ENCODE peak calls at places on chromosomes 4 and X, in six cellular contexts. One of them, this sample, is unnamed.

GRCh38 chrX:110569506-110569905 is 210.9 kb downstream of the RTL9 start:
- DNase-seq in stimulated activated CD4-positive, alpha-beta T cell treated with anti-CD3 and anti-CD28 coated beads, TNF-alpha, amount 100 ng/mL, for 1 hour: no peak
- DNase-seq in glutamatergic neuron: no peak
- DNase-seq in ELF-1: no peak
- DNase-seq in Calu3: no peak
- DNase-seq in activated CD4-positive, alpha-beta memory T cell treated with anti-CD3 and anti-CD28 coated beads for 36 hours: no peak
- DNase-seq in this sample: no peak

GRCh38 chrX:53089224-53089842 is 4.6 kb upstream of the KANTR start:
- DNase-seq in stimulated activated CD4-positive, alpha-beta T cell treated with anti-CD3 and anti-CD28 coated beads, TNF-alpha, amount 100 ng/mL, for 1 hour: no peak
- DNase-seq in Calu3: peak
- DNase-seq in activated CD4-positive, alpha-beta memory T cell treated with anti-CD3 and anti-CD28 coated beads for 36 hours: peak
- DNase-seq in glutamatergic neuron: peak
- DNase-seq in ELF-1: peak
- DNase-seq in this sample: peak

GRCh38 chr4:137707626-137708025 is 175.3 kb upstream of the PCDH18 start:
- DNase-seq in stimulated activated CD4-positive, alpha-beta T cell treated with anti-CD3 and anti-CD28 coated beads, TNF-alpha, amount 100 ng/mL, for 1 hour: no peak
- DNase-seq in ELF-1: no peak
- DNase-seq in Calu3: no peak
- DNase-seq in glutamatergic neuron: no peak
- DNase-seq in activated CD4-positive, alpha-beta memory T cell treated with anti-CD3 and anti-CD28 coated beads for 36 hours: no peak
- DNase-seq in this sample: peak

GRCh38 chr4:47567511-47567910 is 82.4 kb downstream of the ATP10D start:
- DNase-seq in glutamatergic neuron: no peak
- DNase-seq in ELF-1: no peak
- DNase-seq in stimulated activated CD4-positive, alpha-beta T cell treated with anti-CD3 and anti-CD28 coated beads, TNF-alpha, amount 100 ng/mL, for 1 hour: no peak
- DNase-seq in activated CD4-positive, alpha-beta memory T cell treated with anti-CD3 and anti-CD28 coated beads for 36 hours: no peak
- DNase-seq in Calu3: no peak
- DNase-seq in this sample: no peak

GRCh38 chrX:54891573-54891972 is 29.1 kb upstream of the TRO start:
- DNase-seq in stimulated activated CD4-positive, alpha-beta T cell treated with anti-CD3 and anti-CD28 coated beads, TNF-alpha, amount 100 ng/mL, for 1 hour: no peak
- DNase-seq in Calu3: peak
- DNase-seq in ELF-1: peak
- DNase-seq in activated CD4-positive, alpha-beta memory T cell treated with anti-CD3 and anti-CD28 coated beads for 36 hours: peak
- DNase-seq in glutamatergic neuron: no peak
- DNase-seq in this sample: peak

GRCh38 chr4:108972613-108973283 is 209.9 kb upstream of the ETNPPL start:
- DNase-seq in ELF-1: no peak
- DNase-seq in activated CD4-positive, alpha-beta memory T cell treated with anti-CD3 and anti-CD28 coated beads for 36 hours: no peak
- DNase-seq in Calu3: no peak
- DNase-seq in glutamatergic neuron: no peak
- DNase-seq in stimulated activated CD4-positive, alpha-beta T cell treated with anti-CD3 and anti-CD28 coated beads, TNF-alpha, amount 100 ng/mL, for 1 hour: no peak
- DNase-seq in this sample: no peak

GRCh38 chr4:2303686-2304320 is 41.9 kb upstream of the MXD4 start:
- DNase-seq in stimulated activated CD4-positive, alpha-beta T cell treated with anti-CD3 and anti-CD28 coated beads, TNF-alpha, amount 100 ng/mL, for 1 hour: no peak
- DNase-seq in Calu3: no peak
- DNase-seq in ELF-1: no peak
- DNase-seq in glutamatergic neuron: no peak
- DNase-seq in activated CD4-positive, alpha-beta memory T cell treated with anti-CD3 and anti-CD28 coated beads for 36 hours: no peak
- DNase-seq in this sample: no peak

GRCh38 chrX:85922821-85923220 is 124.5 kb downstream of the CHM start:
- DNase-seq in ELF-1: no peak
- DNase-seq in activated CD4-positive, alpha-beta memory T cell treated with anti-CD3 and anti-CD28 coated beads for 36 hours: peak
- DNase-seq in Calu3: no peak
- DNase-seq in stimulated activated CD4-positive, alpha-beta T cell treated with anti-CD3 and anti-CD28 coated beads, TNF-alpha, amount 100 ng/mL, for 1 hour: no peak
- DNase-seq in glutamatergic neuron: no peak
- DNase-seq in this sample: peak

GRCh38 chr4:140250989-140251552 is 97.1 kb upstream of the MAML3 start:
- DNase-seq in glutamatergic neuron: no peak
- DNase-seq in stimulated activated CD4-positive, alpha-beta T cell treated with anti-CD3 and anti-CD28 coated beads, TNF-alpha, amount 100 ng/mL, for 1 hour: no peak
- DNase-seq in activated CD4-positive, alpha-beta memory T cell treated with anti-CD3 and anti-CD28 coated beads for 36 hours: peak
- DNase-seq in ELF-1: peak
- DNase-seq in Calu3: no peak
- DNase-seq in this sample: no peak

GRCh38 chrX:117120700-117121099 is 657.9 kb upstream of the CT83 start:
- DNase-seq in glutamatergic neuron: no peak
- DNase-seq in ELF-1: peak
- DNase-seq in stimulated activated CD4-positive, alpha-beta T cell treated with anti-CD3 and anti-CD28 coated beads, TNF-alpha, amount 100 ng/mL, for 1 hour: no peak
- DNase-seq in activated CD4-positive, alpha-beta memory T cell treated with anti-CD3 and anti-CD28 coated beads for 36 hours: no peak
- DNase-seq in Calu3: no peak
- DNase-seq in this sample: no peak

GRCh38 chrX:151688695-151689094 is 6.6 kb upstream of the PRRG3 start:
- DNase-seq in stimulated activated CD4-positive, alpha-beta T cell treated with anti-CD3 and anti-CD28 coated beads, TNF-alpha, amount 100 ng/mL, for 1 hour: no peak
- DNase-seq in activated CD4-positive, alpha-beta memory T cell treated with anti-CD3 and anti-CD28 coated beads for 36 hours: no peak
- DNase-seq in glutamatergic neuron: no peak
- DNase-seq in ELF-1: no peak
- DNase-seq in Calu3: no peak
- DNase-seq in this sample: no peak

GRCh38 chr4:88949605-88950004 is 107.4 kb downstream of the FAM13A start:
- DNase-seq in glutamatergic neuron: no peak
- DNase-seq in Calu3: no peak
- DNase-seq in ELF-1: no peak
- DNase-seq in activated CD4-positive, alpha-beta memory T cell treated with anti-CD3 and anti-CD28 coated beads for 36 hours: no peak
- DNase-seq in stimulated activated CD4-positive, alpha-beta T cell treated with anti-CD3 and anti-CD28 coated beads, TNF-alpha, amount 100 ng/mL, for 1 hour: no peak
- DNase-seq in this sample: no peak

GRCh38 chrX:8289523-8289922 is 118.5 kb upstream of the VCX2 start:
- DNase-seq in activated CD4-positive, alpha-beta memory T cell treated with anti-CD3 and anti-CD28 coated beads for 36 hours: no peak
- DNase-seq in glutamatergic neuron: no peak
- DNase-seq in ELF-1: peak
- DNase-seq in Calu3: no peak
- DNase-seq in stimulated activated CD4-positive, alpha-beta T cell treated with anti-CD3 and anti-CD28 coated beads, TNF-alpha, amount 100 ng/mL, for 1 hour: no peak
- DNase-seq in this sample: no peak

GRCh38 chrX:153157450-153157849 is 21.6 kb upstream of the MAGEA1 start:
- DNase-seq in activated CD4-positive, alpha-beta memory T cell treated with anti-CD3 and anti-CD28 coated beads for 36 hours: no peak
- DNase-seq in Calu3: no peak
- DNase-seq in ELF-1: no peak
- DNase-seq in glutamatergic neuron: no peak
- DNase-seq in stimulated activated CD4-positive, alpha-beta T cell treated with anti-CD3 and anti-CD28 coated beads, TNF-alpha, amount 100 ng/mL, for 1 hour: no peak
- DNase-seq in this sample: no peak

GRCh38 chr4:172830295-172830764 is 338.3 kb upstream of the GALNT7 start:
- DNase-seq in ELF-1: no peak
- DNase-seq in glutamatergic neuron: no peak
- DNase-seq in stimulated activated CD4-positive, alpha-beta T cell treated with anti-CD3 and anti-CD28 coated beads, TNF-alpha, amount 100 ng/mL, for 1 hour: no peak
- DNase-seq in activated CD4-positive, alpha-beta memory T cell treated with anti-CD3 and anti-CD28 coated beads for 36 hours: no peak
- DNase-seq in Calu3: no peak
- DNase-seq in this sample: peak

GRCh38 chrX:103562801-103563200 is 22.5 kb upstream of the TCEAL4 start:
- DNase-seq in glutamatergic neuron: no peak
- DNase-seq in activated CD4-positive, alpha-beta memory T cell treated with anti-CD3 and anti-CD28 coated beads for 36 hours: no peak
- DNase-seq in ELF-1: no peak
- DNase-seq in Calu3: no peak
- DNase-seq in stimulated activated CD4-positive, alpha-beta T cell treated with anti-CD3 and anti-CD28 coated beads, TNF-alpha, amount 100 ng/mL, for 1 hour: no peak
- DNase-seq in this sample: peak

GRCh38 chr4:579543-580175 is 3.6 kb upstream of the TMEM271 start:
- DNase-seq in activated CD4-positive, alpha-beta memory T cell treated with anti-CD3 and anti-CD28 coated beads for 36 hours: no peak
- DNase-seq in Calu3: no peak
- DNase-seq in glutamatergic neuron: no peak
- DNase-seq in ELF-1: no peak
- DNase-seq in stimulated activated CD4-positive, alpha-beta T cell treated with anti-CD3 and anti-CD28 coated beads, TNF-alpha, amount 100 ng/mL, for 1 hour: no peak
- DNase-seq in this sample: no peak